ENCODE peak calls at places on chromosomes 7 and 10, in ten cellular contexts. W is BJ; P is brain microvascular endothelial cell; L is heart left ventricle; B is cardiac muscle cell; F is CD8-positive, alpha-beta T cell; G is esophagus squamous epithelium; R is astrocyte; X is upper lobe of left lung; Q is Peyer's patch. E is an unnamed sample.

GRCh38 chr7:74019149-74019548 is 8.8 kb upstream of the ELN start:
- DNase-seq in W (no peak), P (no peak), L (no peak), B (no peak), F (no peak), G (no peak), R (no peak), X (no peak), Q (no peak), E (no peak)

GRCh38 chr7:378551-379455 is 88.8 kb downstream of the FOXL3 start:
- DNase-seq in W (no peak), P (no peak), L (peak; percentile 23), B (no peak), F (no peak), G (no peak), R (no peak), X (peak; percentile 83), Q (peak; percentile 85), E (no peak)

GRCh38 chr10:43210556-43210955 is 56.3 kb downstream of the RASGEF1A start:
- DNase-seq in W (no peak), P (no peak), L (peak; percentile 14), B (no peak), F (no peak), G (no peak), R (no peak), X (peak; percentile 72), Q (peak; percentile 15), E (no peak)

GRCh38 chr10:100562806-100563293 is 27.1 kb downstream of the HIF1AN start:
- DNase-seq in W (no peak), P (peak; percentile 23), L (no peak), B (peak; percentile 49), F (no peak), G (no peak), R (peak; percentile 18), X (peak; percentile 77), Q (no peak), E (no peak)

GRCh38 chr7:150805864-150806263 is 5.3 kb downstream of the TMEM176A start:
- DNase-seq in W (no peak), P (no peak), L (no peak), B (no peak), F (no peak), G (no peak), R (no peak), X (no peak), Q (no peak), E (no peak)

GRCh38 chr7:132234751-132235150 is 341.5 kb downstream of the PLXNA4 start:
- DNase-seq in W (no peak), P (no peak), L (no peak), B (no peak), F (no peak), G (no peak), R (no peak), X (no peak), Q (no peak), E (no peak)

GRCh38 chr7:41711283-41712064 is 8.6 kb upstream of the INHBA start:
- DNase-seq in W (no peak), P (no peak), L (no peak), B (peak; percentile 55), F (no peak), G (no peak), R (no peak), X (no peak), Q (no peak), E (no peak)

GRCh38 chr7:92769844-92770243 is 66.5 kb downstream of the CDK6 start:
- DNase-seq in W (no peak), P (no peak), L (no peak), B (no peak), F (no peak), G (no peak), R (no peak), X (no peak), Q (no peak), E (no peak)

GRCh38 chr10:6054884-6055283 is 7.3 kb downstream of the IL2RA start:
- DNase-seq in W (no peak), P (no peak), L (no peak), B (no peak), F (no peak), G (no peak), R (no peak), X (no peak), Q (no peak), E (no peak)

GRCh38 chr7:88693131-88693530 is 66.4 kb upstream of the ZNF804B start:
- DNase-seq in W (no peak), P (no peak), L (no peak), B (no peak), F (no peak), G (no peak), R (no peak), X (no peak), Q (no peak), E (no peak)

GRCh38 chr10:103589074-103589630 is 95.6 kb downstream of the NEURL1 start:
- DNase-seq in W (no peak), P (no peak), L (no peak), B (no peak), F (no peak), G (no peak), R (no peak), X (peak; percentile 44), Q (no peak), E (no peak)

GRCh38 chr7:12643644-12644043 is 43.8 kb upstream of the ARL4A start:
- DNase-seq in W (no peak), P (no peak), L (no peak), B (no peak), F (no peak), G (no peak), R (no peak), X (no peak), Q (no peak), E (no peak)

GRCh38 chr7:108083980-108084379 is 46.2 kb downstream of the LAMB4 start:
- DNase-seq in W (no peak), P (no peak), L (no peak), B (no peak), F (no peak), G (no peak), R (peak; percentile 27), X (no peak), Q (no peak), E (no peak)

GRCh38 chr7:157335256-157335655 is 1.5 kb upstream of the DNAJB6 start:
- DNase-seq in W (no peak), P (no peak), L (no peak), B (no peak), F (no peak), G (no peak), R (no peak), X (no peak), Q (no peak), E (no peak)
- H3K4me3 ChIP-seq in W (no peak overlapping the region), P (no peak overlapping the region), L (no peak overlapping the region), B (no peak overlapping the region), F (no peak overlapping the region), G (no peak overlapping the region), R (no peak overlapping the region), X (no peak overlapping the region), Q (no peak overlapping the region), E (no peak overlapping the region)

GRCh38 chr10:124941823-124942222 is at the start of gene ZRANB1:
- DNase-seq in W (no peak), P (no peak), L (no peak), B (no peak), F (no peak), G (no peak), R (no peak), X (no peak), Q (no peak), E (no peak)

GRCh38 chr10:124935946-124936345 is 6.0 kb upstream of the ZRANB1 start:
- DNase-seq in W (no peak), P (no peak), L (no peak), B (no peak), F (no peak), G (no peak), R (no peak), X (no peak), Q (no peak), E (no peak)

GRCh38 chr10:124939290-124939689 is 2.6 kb upstream of the ZRANB1 start:
- DNase-seq in W (no peak), P (no peak), L (no peak), B (no peak), F (no peak), G (no peak), R (no peak), X (no peak), Q (no peak), E (no peak)

GRCh38 chr10:124942317-124943169 is 620 bp downstream of the ZRANB1 start:
- DNase-seq in W (no peak), P (no peak), L (no peak), B (no peak), F (no peak), G (no peak), R (no peak), X (no peak), Q (no peak), E (no peak)

GRCh38 chr10:124936813-124937212 is 5.1 kb upstream of the ZRANB1 start:
- DNase-seq in W (no peak), P (no peak), L (no peak), B (no peak), F (no peak), G (no peak), R (no peak), X (peak; percentile 70), Q (no peak), E (no peak)
- TF ChIP-seq CTCF in W (no peak), P (no peak), L (no peak), B (no peak), F (no peak), G (no peak), R (no peak), X (no peak), Q (no peak), E (no peak)

GRCh38 chr10:15229268-15229667 is 60.8 kb upstream of the NMT2 start:
- DNase-seq in W (no peak), P (no peak), L (no peak), B (no peak), F (no peak), G (no peak), R (no peak), X (no peak), Q (no peak), E (no peak)
- H3K36me3 ChIP-seq in W (no peaks in the 10 kb centered on the region), P (no peaks in the 10 kb centered on the region), L (no peaks in the 10 kb centered on the region), B (no peaks in the 10 kb centered on the region), F (no peaks in the 10 kb centered on the region), G (no peaks in the 10 kb centered on the region), R (no peaks in the 10 kb centered on the region), X (no peaks in the 10 kb centered on the region), Q (no peaks in the 10 kb centered on the region), E (no peaks in the 10 kb centered on the region)

GRCh38 chr7:6529643-6530042 is 21.6 kb downstream of the GRID2IP start:
- DNase-seq in W (no peak), P (no peak), L (no peak), B (no peak), F (no peak), G (no peak), R (no peak), X (no peak), Q (no peak), E (no peak)

GRCh38 chr7:6531492-6532279 is 19.6 kb downstream of the GRID2IP start:
- DNase-seq in W (no peak), P (no peak), L (no peak), B (no peak), F (no peak), G (no peak), R (no peak), X (no peak), Q (no peak), E (no peak)

GRCh38 chr7:6530626-6531491 is 20.4 kb downstream of the GRID2IP start:
- DNase-seq in W (no peak), P (no peak), L (no peak), B (peak; percentile 48), F (peak; percentile 56), G (no peak), R (no peak), X (peak; percentile 89), Q (no peak), E (no peak)

GRCh38 chr7:6528401-6529130 is 22.7 kb downstream of the GRID2IP start:
- DNase-seq in W (no peak), P (no peak), L (no peak), B (no peak), F (no peak), G (no peak), R (no peak), X (no peak), Q (no peak), E (no peak)

GRCh38 chr7:6526997-6527378 is 24.3 kb downstream of the GRID2IP start:
- DNase-seq in W (no peak), P (no peak), L (no peak), B (no peak), F (no peak), G (no peak), R (no peak), X (no peak), Q (no peak), E (no peak)
- H3K4me3 ChIP-seq in W (peak overlapping the region; percentile 26), P (peak overlapping the region; percentile 36), L (peak overlapping the region; percentile 51), B (peak overlapping the region; percentile 31), F (peak overlapping the region; percentile 39), G (peak overlapping the region; percentile 26), R (peak overlapping the region; percentile 37), X (no peak overlapping the region), Q (peak overlapping the region; percentile 47), E (no peak overlapping the region)